ENCODE peak calls at places on chromosome 13, in seven cellular contexts. One of them, this sample, is unnamed.

GRCh38 chr13:27926644-27927434 is 7.0 kb downstream of the PDX1 start:
- DNase-seq in stimulated activated CD4-positive, alpha-beta T cell treated with anti-CD3 and anti-CD28 coated beads, Interleukin-4, amount 100 ng/mL, for 48 hours: no peak
- DNase-seq in HAP-1: no peak
- DNase-seq in left lung: no peak
- DNase-seq in omental fat pad: no peak
- DNase-seq in dorsolateral prefrontal cortex: no peak
- DNase-seq in dermis blood vessel endothelial cell: no peak
- DNase-seq in this sample: no peak

GRCh38 chr13:107669356-107669755 is 546.0 kb downstream of the LIG4 start:
- DNase-seq in stimulated activated CD4-positive, alpha-beta T cell treated with anti-CD3 and anti-CD28 coated beads, Interleukin-4, amount 100 ng/mL, for 48 hours: no peak
- DNase-seq in HAP-1: no peak
- DNase-seq in left lung: no peak
- DNase-seq in omental fat pad: no peak
- DNase-seq in dorsolateral prefrontal cortex: no peak
- DNase-seq in dermis blood vessel endothelial cell: peak
- DNase-seq in this sample: no peak

GRCh38 chr13:111396457-111396856 is 76.0 kb downstream of the TEX29 start:
- DNase-seq in stimulated activated CD4-positive, alpha-beta T cell treated with anti-CD3 and anti-CD28 coated beads, Interleukin-4, amount 100 ng/mL, for 48 hours: no peak
- DNase-seq in HAP-1: no peak
- DNase-seq in left lung: no peak
- DNase-seq in omental fat pad: no peak
- DNase-seq in dorsolateral prefrontal cortex: no peak
- DNase-seq in dermis blood vessel endothelial cell: no peak
- DNase-seq in this sample: no peak

GRCh38 chr13:75764251-75764650 is 128.1 kb downstream of the LMO7 start:
- DNase-seq in stimulated activated CD4-positive, alpha-beta T cell treated with anti-CD3 and anti-CD28 coated beads, Interleukin-4, amount 100 ng/mL, for 48 hours: no peak
- DNase-seq in HAP-1: no peak
- DNase-seq in left lung: no peak
- DNase-seq in omental fat pad: no peak
- DNase-seq in dorsolateral prefrontal cortex: no peak
- DNase-seq in dermis blood vessel endothelial cell: no peak
- DNase-seq in this sample: no peak

GRCh38 chr13:98453254-98453843 is 123.6 kb downstream of the STK24 start:
- DNase-seq in stimulated activated CD4-positive, alpha-beta T cell treated with anti-CD3 and anti-CD28 coated beads, Interleukin-4, amount 100 ng/mL, for 48 hours: no peak
- DNase-seq in HAP-1: no peak
- DNase-seq in left lung: no peak
- DNase-seq in omental fat pad: no peak
- DNase-seq in dorsolateral prefrontal cortex: no peak
- DNase-seq in dermis blood vessel endothelial cell: no peak
- DNase-seq in this sample: no peak

GRCh38 chr13:30796132-30796832 is 60.9 kb downstream of the ALOX5AP start:
- DNase-seq in stimulated activated CD4-positive, alpha-beta T cell treated with anti-CD3 and anti-CD28 coated beads, Interleukin-4, amount 100 ng/mL, for 48 hours: no peak
- DNase-seq in HAP-1: no peak
- DNase-seq in left lung: no peak
- DNase-seq in omental fat pad: no peak
- DNase-seq in dorsolateral prefrontal cortex: no peak
- DNase-seq in dermis blood vessel endothelial cell: peak
- DNase-seq in this sample: no peak

GRCh38 chr13:59745395-59745788 is 418.3 kb downstream of the DIAPH3 start:
- DNase-seq in stimulated activated CD4-positive, alpha-beta T cell treated with anti-CD3 and anti-CD28 coated beads, Interleukin-4, amount 100 ng/mL, for 48 hours: no peak
- DNase-seq in HAP-1: no peak
- DNase-seq in left lung: no peak
- DNase-seq in omental fat pad: no peak
- DNase-seq in dorsolateral prefrontal cortex: no peak
- DNase-seq in dermis blood vessel endothelial cell: no peak
- DNase-seq in this sample: no peak

GRCh38 chr13:59476376-59476775 is 687.4 kb downstream of the DIAPH3 start:
- DNase-seq in stimulated activated CD4-positive, alpha-beta T cell treated with anti-CD3 and anti-CD28 coated beads, Interleukin-4, amount 100 ng/mL, for 48 hours: no peak
- DNase-seq in HAP-1: no peak
- DNase-seq in left lung: no peak
- DNase-seq in omental fat pad: no peak
- DNase-seq in dorsolateral prefrontal cortex: no peak
- DNase-seq in dermis blood vessel endothelial cell: no peak
- DNase-seq in this sample: no peak

GRCh38 chr13:40490086-40490723 is 176.2 kb downstream of the FOXO1 start:
- DNase-seq in stimulated activated CD4-positive, alpha-beta T cell treated with anti-CD3 and anti-CD28 coated beads, Interleukin-4, amount 100 ng/mL, for 48 hours: peak
- DNase-seq in HAP-1: peak
- DNase-seq in left lung: no peak
- DNase-seq in omental fat pad: no peak
- DNase-seq in dorsolateral prefrontal cortex: no peak
- DNase-seq in dermis blood vessel endothelial cell: no peak
- DNase-seq in this sample: no peak

GRCh38 chr13:80828759-80829158 is 487.8 kb upstream of the SPRY2 start:
- DNase-seq in stimulated activated CD4-positive, alpha-beta T cell treated with anti-CD3 and anti-CD28 coated beads, Interleukin-4, amount 100 ng/mL, for 48 hours: no peak
- DNase-seq in HAP-1: no peak
- DNase-seq in left lung: no peak
- DNase-seq in omental fat pad: no peak
- DNase-seq in dorsolateral prefrontal cortex: no peak
- DNase-seq in dermis blood vessel endothelial cell: peak
- DNase-seq in this sample: no peak

GRCh38 chr13:67230774-67231480 is 791 bp upstream of the PCDH9 start:
- DNase-seq in stimulated activated CD4-positive, alpha-beta T cell treated with anti-CD3 and anti-CD28 coated beads, Interleukin-4, amount 100 ng/mL, for 48 hours: no peak
- DNase-seq in HAP-1: peak
- DNase-seq in left lung: peak
- DNase-seq in omental fat pad: no peak
- DNase-seq in dorsolateral prefrontal cortex: peak
- DNase-seq in dermis blood vessel endothelial cell: peak
- DNase-seq in this sample: peak

GRCh38 chr13:45331981-45332830 is 8.8 kb downstream of the TPT1 start:
- DNase-seq in stimulated activated CD4-positive, alpha-beta T cell treated with anti-CD3 and anti-CD28 coated beads, Interleukin-4, amount 100 ng/mL, for 48 hours: no peak
- DNase-seq in HAP-1: peak
- DNase-seq in left lung: no peak
- DNase-seq in omental fat pad: no peak
- DNase-seq in dorsolateral prefrontal cortex: no peak
- DNase-seq in dermis blood vessel endothelial cell: peak
- DNase-seq in this sample: no peak

GRCh38 chr13:49610176-49610575 is 18.1 kb upstream of the ARL11 start:
- DNase-seq in stimulated activated CD4-positive, alpha-beta T cell treated with anti-CD3 and anti-CD28 coated beads, Interleukin-4, amount 100 ng/mL, for 48 hours: no peak
- DNase-seq in HAP-1: no peak
- DNase-seq in left lung: no peak
- DNase-seq in omental fat pad: no peak
- DNase-seq in dorsolateral prefrontal cortex: no peak
- DNase-seq in dermis blood vessel endothelial cell: no peak
- DNase-seq in this sample: no peak

GRCh38 chr13:51955281-51955771 is 55.9 kb downstream of the ATP7B start:
- DNase-seq in stimulated activated CD4-positive, alpha-beta T cell treated with anti-CD3 and anti-CD28 coated beads, Interleukin-4, amount 100 ng/mL, for 48 hours: no peak
- DNase-seq in HAP-1: no peak
- DNase-seq in left lung: no peak
- DNase-seq in omental fat pad: no peak
- DNase-seq in dorsolateral prefrontal cortex: no peak
- DNase-seq in dermis blood vessel endothelial cell: peak
- DNase-seq in this sample: no peak

GRCh38 chr13:44415815-44416214 is 42.2 kb downstream of the SERP2 start:
- DNase-seq in stimulated activated CD4-positive, alpha-beta T cell treated with anti-CD3 and anti-CD28 coated beads, Interleukin-4, amount 100 ng/mL, for 48 hours: no peak
- DNase-seq in HAP-1: no peak
- DNase-seq in left lung: no peak
- DNase-seq in omental fat pad: no peak
- DNase-seq in dorsolateral prefrontal cortex: no peak
- DNase-seq in dermis blood vessel endothelial cell: no peak
- DNase-seq in this sample: no peak

GRCh38 chr13:33172911-33173310 is 112.6 kb downstream of the STARD13 start:
- DNase-seq in stimulated activated CD4-positive, alpha-beta T cell treated with anti-CD3 and anti-CD28 coated beads, Interleukin-4, amount 100 ng/mL, for 48 hours: no peak
- DNase-seq in HAP-1: no peak
- DNase-seq in left lung: no peak
- DNase-seq in omental fat pad: no peak
- DNase-seq in dorsolateral prefrontal cortex: no peak
- DNase-seq in dermis blood vessel endothelial cell: no peak
- DNase-seq in this sample: no peak

GRCh38 chr13:74986609-74987008 is 495.4 kb downstream of the TBC1D4 start:
- DNase-seq in stimulated activated CD4-positive, alpha-beta T cell treated with anti-CD3 and anti-CD28 coated beads, Interleukin-4, amount 100 ng/mL, for 48 hours: no peak
- DNase-seq in HAP-1: no peak
- DNase-seq in left lung: no peak
- DNase-seq in omental fat pad: no peak
- DNase-seq in dorsolateral prefrontal cortex: no peak
- DNase-seq in dermis blood vessel endothelial cell: no peak
- DNase-seq in this sample: no peak

GRCh38 chr13:99496322-99497142 is 4.7 kb upstream of the TM9SF2 start:
- DNase-seq in stimulated activated CD4-positive, alpha-beta T cell treated with anti-CD3 and anti-CD28 coated beads, Interleukin-4, amount 100 ng/mL, for 48 hours: peak
- DNase-seq in HAP-1: peak
- DNase-seq in left lung: peak
- DNase-seq in omental fat pad: no peak
- DNase-seq in dorsolateral prefrontal cortex: no peak
- DNase-seq in dermis blood vessel endothelial cell: peak
- DNase-seq in this sample: no peak

GRCh38 chr13:87656311-87656710 is 14.9 kb upstream of the SLITRK5 start:
- DNase-seq in stimulated activated CD4-positive, alpha-beta T cell treated with anti-CD3 and anti-CD28 coated beads, Interleukin-4, amount 100 ng/mL, for 48 hours: no peak
- DNase-seq in HAP-1: no peak
- DNase-seq in left lung: no peak
- DNase-seq in omental fat pad: no peak
- DNase-seq in dorsolateral prefrontal cortex: no peak
- DNase-seq in dermis blood vessel endothelial cell: no peak
- DNase-seq in this sample: no peak

GRCh38 chr13:75766636-75767035 is 130.5 kb downstream of the LMO7 start:
- DNase-seq in stimulated activated CD4-positive, alpha-beta T cell treated with anti-CD3 and anti-CD28 coated beads, Interleukin-4, amount 100 ng/mL, for 48 hours: no peak
- DNase-seq in HAP-1: no peak
- DNase-seq in left lung: no peak
- DNase-seq in omental fat pad: no peak
- DNase-seq in dorsolateral prefrontal cortex: no peak
- DNase-seq in dermis blood vessel endothelial cell: no peak
- DNase-seq in this sample: no peak

GRCh38 chr13:98239156-98240076 is 62.3 kb upstream of the RNF113B start:
- DNase-seq in stimulated activated CD4-positive, alpha-beta T cell treated with anti-CD3 and anti-CD28 coated beads, Interleukin-4, amount 100 ng/mL, for 48 hours: no peak
- DNase-seq in HAP-1: no peak
- DNase-seq in left lung: no peak
- DNase-seq in omental fat pad: no peak
- DNase-seq in dorsolateral prefrontal cortex: no peak
- DNase-seq in dermis blood vessel endothelial cell: no peak
- DNase-seq in this sample: no peak

GRCh38 chr13:45928843-45929242 is 77.3 kb upstream of the SIAH3 start:
- DNase-seq in stimulated activated CD4-positive, alpha-beta T cell treated with anti-CD3 and anti-CD28 coated beads, Interleukin-4, amount 100 ng/mL, for 48 hours: no peak
- DNase-seq in HAP-1: no peak
- DNase-seq in left lung: no peak
- DNase-seq in omental fat pad: no peak
- DNase-seq in dorsolateral prefrontal cortex: no peak
- DNase-seq in dermis blood vessel endothelial cell: peak
- DNase-seq in this sample: no peak

GRCh38 chr13:45700971-45701900 is 884 bp upstream of the CBY2 start:
- DNase-seq in stimulated activated CD4-positive, alpha-beta T cell treated with anti-CD3 and anti-CD28 coated beads, Interleukin-4, amount 100 ng/mL, for 48 hours: peak
- DNase-seq in HAP-1: no peak
- DNase-seq in left lung: no peak
- DNase-seq in omental fat pad: no peak
- DNase-seq in dorsolateral prefrontal cortex: no peak
- DNase-seq in dermis blood vessel endothelial cell: no peak
- DNase-seq in this sample: no peak

GRCh38 chr13:63367522-63368198 is 1952.0 kb upstream of the PCDH20 start:
- DNase-seq in stimulated activated CD4-positive, alpha-beta T cell treated with anti-CD3 and anti-CD28 coated beads, Interleukin-4, amount 100 ng/mL, for 48 hours: no peak
- DNase-seq in HAP-1: no peak
- DNase-seq in left lung: no peak
- DNase-seq in omental fat pad: no peak
- DNase-seq in dorsolateral prefrontal cortex: no peak
- DNase-seq in dermis blood vessel endothelial cell: no peak
- DNase-seq in this sample: no peak

GRCh38 chr13:45016792-45017425 is 27.6 kb downstream of the GPALPP1 start:
- DNase-seq in stimulated activated CD4-positive, alpha-beta T cell treated with anti-CD3 and anti-CD28 coated beads, Interleukin-4, amount 100 ng/mL, for 48 hours: no peak
- DNase-seq in HAP-1: no peak
- DNase-seq in left lung: no peak
- DNase-seq in omental fat pad: no peak
- DNase-seq in dorsolateral prefrontal cortex: no peak
- DNase-seq in dermis blood vessel endothelial cell: no peak
- DNase-seq in this sample: no peak

GRCh38 chr13:64540468-64540867 is 2689.7 kb downstream of the PCDH9 start:
- DNase-seq in stimulated activated CD4-positive, alpha-beta T cell treated with anti-CD3 and anti-CD28 coated beads, Interleukin-4, amount 100 ng/mL, for 48 hours: no peak
- DNase-seq in HAP-1: no peak
- DNase-seq in left lung: no peak
- DNase-seq in omental fat pad: no peak
- DNase-seq in dorsolateral prefrontal cortex: no peak
- DNase-seq in dermis blood vessel endothelial cell: no peak
- DNase-seq in this sample: no peak

GRCh38 chr13:34577051-34577450 is 365.0 kb upstream of the NBEA start:
- DNase-seq in stimulated activated CD4-positive, alpha-beta T cell treated with anti-CD3 and anti-CD28 coated beads, Interleukin-4, amount 100 ng/mL, for 48 hours: no peak
- DNase-seq in HAP-1: no peak
- DNase-seq in left lung: no peak
- DNase-seq in omental fat pad: no peak
- DNase-seq in dorsolateral prefrontal cortex: no peak
- DNase-seq in dermis blood vessel endothelial cell: no peak
- DNase-seq in this sample: no peak

GRCh38 chr13:66665991-66666390 is 564.1 kb downstream of the PCDH9 start:
- DNase-seq in stimulated activated CD4-positive, alpha-beta T cell treated with anti-CD3 and anti-CD28 coated beads, Interleukin-4, amount 100 ng/mL, for 48 hours: no peak
- DNase-seq in HAP-1: peak
- DNase-seq in left lung: no peak
- DNase-seq in omental fat pad: no peak
- DNase-seq in dorsolateral prefrontal cortex: peak
- DNase-seq in dermis blood vessel endothelial cell: peak
- DNase-seq in this sample: no peak

This sample was measured in RWPE2.